ENCODE peak calls at places on chromosomes 12 and 14, in eight cellular contexts. P is glomerular endothelial cell; V is stimulated activated CD4-positive, alpha-beta T cell treated with anti-CD3 and anti-CD28 coated beads, Interleukin-4, amount 100 ng/mL, for 4 hours; U is fibroblast of mammary gland; F is PC-3; N is Daoy; Q is AG10803; B is endothelial cell. R is an unnamed sample.
A peak's percentile ranks its signal among the peaks of the same experiment; 100 is the strongest.

GRCh38 chr12:74415633-74416032 is 122.0 kb upstream of the ATXN7L3B start:
- DNase-seq in V (no peak), P (no peak), F (peak; percentile 61), U (peak; percentile 21), Q (peak; percentile 2), N (peak; percentile 15), B (peak; percentile 14), R (no peak)

GRCh38 chr12:12072064-12072760 is 1.5 kb downstream of the BCL2L14 start:
- DNase-seq in F (no peak), V (peak; percentile 30), P (no peak), N (no peak), Q (no peak), B (no peak), U (no peak), R (peak; percentile 15)

GRCh38 chr12:110766311-110767154 is 23.8 kb upstream of the PPP1CC start:
- DNase-seq in N (no peak), V (no peak), B (no peak), Q (no peak), F (no peak), P (no peak), U (peak; percentile 43), R (no peak)

GRCh38 chr12:32874083-32874482 is 22.5 kb downstream of the PKP2 start:
- DNase-seq in F (no peak), B (no peak), P (no peak), N (no peak), V (no peak), Q (no peak), U (no peak), R (no peak)

GRCh38 chr12:71731439-71732356 is 23.0 kb upstream of the RAB21 start:
- DNase-seq in V (no peak), F (peak; percentile 41), B (no peak), U (peak; percentile 77), P (no peak), N (peak; percentile 66), Q (peak; percentile 48), R (no peak)

GRCh38 chr14:68715032-68715924 is 77.6 kb downstream of the ZFP36L1 start:
- DNase-seq in U (peak; percentile 83), N (peak; percentile 64), V (no peak), F (no peak), P (no peak), B (no peak), Q (peak; percentile 48), R (no peak)

GRCh38 chr14:105859717-105860614 is 333.6 kb downstream of the TMEM121 start:
- DNase-seq in B (no peak), P (no peak), N (no peak), Q (no peak), U (no peak), V (no peak), F (no peak), R (no peak)

GRCh38 chr12:25713264-25713663 is 160.2 kb upstream of the LMNTD1 start:
- DNase-seq in U (no peak), P (no peak), V (no peak), N (no peak), B (no peak), Q (no peak), F (no peak), R (no peak)

GRCh38 chr12:89059061-89059460 is 293.2 kb downstream of the DUSP6 start:
- DNase-seq in Q (no peak), P (no peak), N (no peak), U (peak; percentile 24), F (no peak), B (no peak), V (no peak), R (no peak)

GRCh38 chr14:92603309-92604257 is 90.0 kb downstream of the RIN3 start:
- DNase-seq in V (peak; percentile 32), P (no peak), F (peak; percentile 68), U (peak; percentile 71), Q (peak; percentile 75), B (no peak), N (peak; percentile 65), R (no peak)

GRCh38 chr14:92644166-92644565 is 104.3 kb downstream of the LGMN start:
- DNase-seq in F (peak; percentile 94), P (no peak), B (no peak), V (no peak), U (peak; percentile 85), Q (peak; percentile 38), N (no peak), R (no peak)

GRCh38 chr14:95255487-95255886 is 64.2 kb downstream of the CLMN start:
- DNase-seq in N (peak; percentile 87), P (no peak), Q (peak; percentile 53), V (no peak), U (peak; percentile 92), B (peak; percentile 36), F (no peak), R (no peak)

GRCh38 chr14:102182190-102182589 is 42.5 kb downstream of the WDR20 start:
- DNase-seq in U (peak; percentile 80), N (peak; percentile 73), V (no peak), B (no peak), P (no peak), Q (peak; percentile 70), F (peak; percentile 41), R (no peak)

GRCh38 chr14:106185837-106186233 is 659.5 kb downstream of the TMEM121 start:
- DNase-seq in N (no peak), P (no peak), V (peak; percentile 61), F (no peak), Q (no peak), B (no peak), U (no peak), R (peak; percentile 55)

GRCh38 chr12:2804390-2805145 is 7.9 kb upstream of the ITFG2 start:
- DNase-seq in P (no peak), N (peak; percentile 20), U (peak; percentile 68), Q (peak; percentile 61), B (no peak), V (no peak), F (peak; percentile 15), R (no peak)

GRCh38 chr14:39342768-39343167 is 89.5 kb downstream of the FBXO33 start:
- DNase-seq in Q (no peak), V (no peak), F (no peak), U (no peak), P (no peak), N (no peak), B (no peak), R (no peak)

GRCh38 chr12:28191690-28192089 is 1.4 kb downstream of the CCDC91 start:
- DNase-seq in F (no peak), V (no peak), U (peak; percentile 9), P (no peak), B (no peak), N (peak; percentile 15), Q (peak; percentile 27), R (no peak)

GRCh38 chr12:93146278-93146939 is 217.3 kb upstream of the EEA1 start:
- DNase-seq in P (no peak), Q (peak; percentile 32), N (no peak), V (no peak), F (peak; percentile 35), B (no peak), U (peak; percentile 89), R (no peak)

GRCh38 chr12:118503476-118503875 is 127.1 kb downstream of the SUDS3 start:
- DNase-seq in N (no peak), F (no peak), Q (no peak), B (no peak), U (no peak), P (no peak), V (no peak), R (no peak)

GRCh38 chr14:97266653-97267052 is 469.5 kb downstream of the VRK1 start:
- DNase-seq in P (no peak), N (peak; percentile 78), Q (peak; percentile 59), F (peak; percentile 92), V (no peak), U (peak; percentile 62), B (no peak), R (no peak)

GRCh38 chr14:65287264-65288131 is 125.0 kb upstream of the FUT8 start:
- DNase-seq in B (no peak), U (no peak), P (no peak), V (peak; percentile 48), Q (no peak), F (no peak), N (no peak), R (peak; percentile 26)

GRCh38 chr12:3311027-3311402 is 180.0 kb upstream of the PRMT8 start:
- DNase-seq in N (peak; percentile 92), Q (no peak), F (peak; percentile 95), P (no peak), U (peak; percentile 23), B (no peak), V (no peak), R (no peak)

GRCh38 chr14:34461334-34462131 is 507 bp downstream of the SPTSSA start:
- DNase-seq in Q (peak; percentile 26), V (no peak), F (peak; percentile 56), P (no peak), U (peak; percentile 53), B (peak; percentile 50), N (peak; percentile 72), R (no peak)

GRCh38 chr14:70320294-70320693 is 39.2 kb downstream of the COX16 start:
- DNase-seq in Q (no peak), N (no peak), P (no peak), F (no peak), B (no peak), U (no peak), V (no peak), R (no peak)

GRCh38 chr14:22185191-22185590 is 403.8 kb downstream of the DAD1 start:
- DNase-seq in P (no peak), F (no peak), U (peak; percentile 42), V (no peak), B (no peak), Q (no peak), N (peak; percentile 52), R (no peak)

GRCh38 chr14:64788706-64789105 is 84.5 kb downstream of the PLEKHG3 start:
- DNase-seq in B (no peak), V (no peak), P (no peak), U (peak; percentile 95), N (peak; percentile 89), F (peak; percentile 94), Q (peak; percentile 93), R (no peak)

GRCh38 chr12:53505555-53506449 is 1.5 kb downstream of the NPFF start:
- DNase-seq in B (no peak), F (peak; percentile 53), P (no peak), Q (no peak), V (no peak), N (peak; percentile 28), U (peak; percentile 54), R (no peak)

GRCh38 chr12:29858270-29858786 is 74.6 kb upstream of the TMTC1 start:
- DNase-seq in B (no peak), U (no peak), N (no peak), V (no peak), F (no peak), P (no peak), Q (no peak), R (no peak)

GRCh38 chr12:101200824-101201223 is 9.2 kb downstream of the SLC5A8 start:
- DNase-seq in Q (no peak), P (no peak), N (no peak), B (no peak), F (no peak), U (no peak), V (no peak), R (no peak)

GRCh38 chr14:103628221-103628683 is 759 bp upstream of the KLC1 start:
- DNase-seq in F (peak; percentile 89), N (peak; percentile 95), V (peak; percentile 20), Q (peak; percentile 79), B (peak; percentile 40), U (peak; percentile 81), P (no peak), R (no peak)

GRCh38 chr14:78184151-78184550 is 14.0 kb downstream of the NRXN3 start:
- DNase-seq in Q (no peak), V (no peak), P (no peak), F (no peak), U (no peak), N (no peak), B (no peak), R (no peak)

GRCh38 chr12:95710386-95710785 is 80.2 kb downstream of the NTN4 start:
- DNase-seq in P (no peak), F (no peak), N (no peak), B (no peak), V (no peak), Q (no peak), U (no peak), R (no peak)

GRCh38 chr12:95224202-95225170 is 6.9 kb downstream of the VEZT start:
- DNase-seq in V (no peak), Q (peak; percentile 69), U (peak; percentile 89), N (no peak), P (no peak), F (peak; percentile 79), B (no peak), R (no peak)

GRCh38 chr12:104909761-104910160 is 48.3 kb downstream of the SLC41A2 start:
- DNase-seq in Q (peak; percentile 40), B (no peak), P (no peak), V (no peak), N (no peak), F (no peak), U (peak; percentile 73), R (no peak)

R was measured in activated T-helper 9 cell treated with anti-CD3 and anti-CD28 coated beads, Interleukin-2, amount 50 U/mL, for 16 hours.